ENCODE peak calls at places on chromosomes 6 and 20, in eight cellular contexts. One of them, this sample, is unnamed.

GRCh38 chr6:51562198-51562597 is 525.2 kb downstream of the PKHD1 start:
- DNase-seq in GM03348: no peak
- DNase-seq in stimulated activated CD4-positive, alpha-beta T cell treated with anti-CD3 and anti-CD28 coated beads, Interleukin-15, amount 100 ng/mL, for 1 hour: no peak
- DNase-seq in GM19239: peak
- DNase-seq in hypothalamus: no peak
- DNase-seq in HT-29: no peak
- DNase-seq in AG09309: no peak
- DNase-seq in astrocyte of the cerebellum: no peak
- DNase-seq in this sample: no peak

GRCh38 chr20:21353236-21353635 is 44.1 kb downstream of the NKX2-4 start:
- DNase-seq in hypothalamus: no peak
- DNase-seq in AG09309: peak
- DNase-seq in GM03348: peak
- DNase-seq in HT-29: no peak
- DNase-seq in astrocyte of the cerebellum: no peak
- DNase-seq in stimulated activated CD4-positive, alpha-beta T cell treated with anti-CD3 and anti-CD28 coated beads, Interleukin-15, amount 100 ng/mL, for 1 hour: no peak
- DNase-seq in GM19239: no peak
- DNase-seq in this sample: no peak

GRCh38 chr6:156828280-156828703 is 51.1 kb downstream of the ARID1B start:
- DNase-seq in astrocyte of the cerebellum: peak
- DNase-seq in AG09309: peak
- DNase-seq in GM19239: no peak
- DNase-seq in stimulated activated CD4-positive, alpha-beta T cell treated with anti-CD3 and anti-CD28 coated beads, Interleukin-15, amount 100 ng/mL, for 1 hour: no peak
- DNase-seq in hypothalamus: no peak
- DNase-seq in HT-29: no peak
- DNase-seq in GM03348: peak
- DNase-seq in this sample: no peak

GRCh38 chr6:11101417-11101816 is 7.8 kb downstream of the SMIM13 start:
- DNase-seq in GM19239: no peak
- DNase-seq in astrocyte of the cerebellum: no peak
- DNase-seq in HT-29: no peak
- DNase-seq in hypothalamus: no peak
- DNase-seq in GM03348: no peak
- DNase-seq in AG09309: no peak
- DNase-seq in stimulated activated CD4-positive, alpha-beta T cell treated with anti-CD3 and anti-CD28 coated beads, Interleukin-15, amount 100 ng/mL, for 1 hour: no peak
- DNase-seq in this sample: no peak

GRCh38 chr6:92114091-92114490 is 1305.3 kb downstream of the EPHA7 start:
- DNase-seq in astrocyte of the cerebellum: no peak
- DNase-seq in hypothalamus: no peak
- DNase-seq in HT-29: no peak
- DNase-seq in AG09309: no peak
- DNase-seq in GM19239: no peak
- DNase-seq in GM03348: no peak
- DNase-seq in stimulated activated CD4-positive, alpha-beta T cell treated with anti-CD3 and anti-CD28 coated beads, Interleukin-15, amount 100 ng/mL, for 1 hour: no peak
- DNase-seq in this sample: no peak

GRCh38 chr20:48728042-48728837 is 99.6 kb downstream of the PREX1 start:
- DNase-seq in GM19239: no peak
- DNase-seq in stimulated activated CD4-positive, alpha-beta T cell treated with anti-CD3 and anti-CD28 coated beads, Interleukin-15, amount 100 ng/mL, for 1 hour: no peak
- DNase-seq in astrocyte of the cerebellum: no peak
- DNase-seq in GM03348: no peak
- DNase-seq in HT-29: no peak
- DNase-seq in AG09309: no peak
- DNase-seq in hypothalamus: peak
- DNase-seq in this sample: no peak

GRCh38 chr20:57663241-57663640 is 43.0 kb upstream of the ZBP1 start:
- DNase-seq in astrocyte of the cerebellum: no peak
- DNase-seq in GM03348: no peak
- DNase-seq in GM19239: no peak
- DNase-seq in AG09309: no peak
- DNase-seq in hypothalamus: no peak
- DNase-seq in HT-29: no peak
- DNase-seq in stimulated activated CD4-positive, alpha-beta T cell treated with anti-CD3 and anti-CD28 coated beads, Interleukin-15, amount 100 ng/mL, for 1 hour: no peak
- DNase-seq in this sample: no peak

GRCh38 chr6:31659649-31660223 is 842 bp downstream of the C6orf47 start:
- DNase-seq in GM03348: peak
- DNase-seq in hypothalamus: no peak
- DNase-seq in GM19239: no peak
- DNase-seq in HT-29: no peak
- DNase-seq in AG09309: no peak
- DNase-seq in stimulated activated CD4-positive, alpha-beta T cell treated with anti-CD3 and anti-CD28 coated beads, Interleukin-15, amount 100 ng/mL, for 1 hour: no peak
- DNase-seq in astrocyte of the cerebellum: no peak
- DNase-seq in this sample: no peak

GRCh38 chr20:39676236-39676635 is 714.1 kb downstream of the DHX35 start:
- DNase-seq in hypothalamus: no peak
- DNase-seq in stimulated activated CD4-positive, alpha-beta T cell treated with anti-CD3 and anti-CD28 coated beads, Interleukin-15, amount 100 ng/mL, for 1 hour: no peak
- DNase-seq in GM19239: no peak
- DNase-seq in AG09309: no peak
- DNase-seq in astrocyte of the cerebellum: no peak
- DNase-seq in HT-29: no peak
- DNase-seq in GM03348: no peak
- DNase-seq in this sample: no peak

GRCh38 chr20:43434565-43434964 is 23.1 kb upstream of the SRSF6 start:
- DNase-seq in astrocyte of the cerebellum: no peak
- DNase-seq in hypothalamus: no peak
- DNase-seq in GM03348: no peak
- DNase-seq in HT-29: no peak
- DNase-seq in stimulated activated CD4-positive, alpha-beta T cell treated with anti-CD3 and anti-CD28 coated beads, Interleukin-15, amount 100 ng/mL, for 1 hour: no peak
- DNase-seq in AG09309: no peak
- DNase-seq in GM19239: no peak
- DNase-seq in this sample: no peak

This sample was measured in activated T-helper 2 cell treated with anti-CD3 and anti-CD28 coated beads, Interferon-gamma antibody, Interleukin-2, Interleukin-4, amounts not matched to agents 10 μg/mL and 5 μg/mL and 100 μg/mL, durations not matched to agents 14 hours and 24 hours and 36 hours.